ENCODE peak calls at places on chromosomes 7 and 10, in five cellular contexts. Y is tibial nerve; E is coronary artery; C is CD4-positive, CD25-positive, alpha-beta regulatory T cell; D is fibroblast of lung. H is an unnamed sample.

GRCh38 chr10:22483132-22483531 is 137.8 kb downstream of the SPAG6 start:
- DNase-seq in Y (no peak), E (no peak), C (peak), D (no peak), H (no peak)

GRCh38 chr7:32037650-32038198 is 32.5 kb downstream of the PDE1C start:
- DNase-seq in Y (no peak), E (no peak), C (no peak), D (no peak), H (no peak)

GRCh38 chr10:116120688-116121087 is 152.3 kb downstream of the GFRA1 start:
- DNase-seq in Y (no peak), E (no peak), C (no peak), D (no peak), H (no peak)

GRCh38 chr10:131947631-131948347 is 33.9 kb downstream of the BNIP3 start:
- DNase-seq in Y (no peak), E (no peak), C (no peak), D (peak), H (no peak)

GRCh38 chr7:46705416-46706255 is 784.6 kb upstream of the IGFBP3 start:
- DNase-seq in Y (no peak), E (no peak), C (no peak), D (peak), H (no peak)

GRCh38 chr7:50812847-50813475 is 30.3 kb upstream of the GRB10 start:
- DNase-seq in Y (peak), E (no peak), C (no peak), D (peak), H (no peak)

GRCh38 chr10:33265621-33266020 is 68.8 kb downstream of the NRP1 start:
- DNase-seq in Y (no peak), E (no peak), C (peak), D (no peak), H (no peak)

GRCh38 chr7:157925383-157925875 is 588.6 kb downstream of the DNAJB6 start:
- DNase-seq in Y (no peak), E (peak), C (no peak), D (no peak), H (no peak)

GRCh38 chr10:28939352-28940157 is 262.2 kb downstream of the BAMBI start:
- DNase-seq in Y (peak), E (peak), C (no peak), D (peak), H (no peak)

GRCh38 chr10:13087986-13088618 is 11.9 kb upstream of the OPTN start:
- DNase-seq in Y (no peak), E (no peak), C (no peak), D (peak), H (no peak)

GRCh38 chr7:100162874-100163533 is 4.5 kb upstream of the TRAPPC14 start:
- DNase-seq in Y (no peak), E (no peak), C (peak), D (no peak), H (no peak)

GRCh38 chr7:24141876-24142509 is 142.0 kb upstream of the NPY start:
- DNase-seq in Y (no peak), E (no peak), C (no peak), D (no peak), H (no peak)

GRCh38 chr7:123715198-123715597 is 33.6 kb downstream of the WASL start:
- DNase-seq in Y (no peak), E (no peak), C (no peak), D (peak), H (no peak)

GRCh38 chr7:137036768-137037167 is 168.3 kb downstream of the CHRM2 start:
- DNase-seq in Y (no peak), E (no peak), C (no peak), D (peak), H (no peak)

GRCh38 chr7:110975476-110975875 is 115.5 kb upstream of the LRRN3 start:
- DNase-seq in Y (no peak), E (no peak), C (no peak), D (peak), H (no peak)

GRCh38 chr7:139830779-139831498 is 1.9 kb downstream of the TBXAS1 start:
- DNase-seq in Y (no peak), E (no peak), C (no peak), D (no peak), H (peak)
- H3K4me3 ChIP-seq in Y (no peak), E (peak), C (peak), D (no peak), H (peak)

DNA sequence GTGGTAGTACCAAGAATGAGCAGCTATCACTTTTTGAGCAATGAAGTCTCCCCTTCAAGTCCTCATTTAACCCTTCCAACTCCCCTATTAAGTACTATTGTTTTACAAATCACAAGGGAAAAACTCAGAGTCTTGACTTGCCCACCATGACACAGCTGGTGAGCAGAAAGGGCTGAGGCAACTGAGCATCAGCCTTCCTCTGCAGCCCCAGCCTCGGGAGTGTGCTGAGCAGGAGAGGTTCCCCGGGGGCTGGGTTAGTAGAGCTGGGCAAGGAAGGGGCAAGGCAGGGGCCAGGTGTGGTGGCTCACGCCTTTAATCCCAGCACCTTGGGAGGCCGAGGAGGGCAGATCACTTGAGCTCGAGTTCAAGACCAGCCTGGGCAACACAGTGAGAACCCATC is 3.2 kb downstream of the FRAT2 start:
- DNase-seq in Y (no peak), E (no peak), C (no peak), D (no peak), H (no peak)
- H3K4me3 ChIP-seq in Y (no peak), E (no peak), C (peak), D (no peak), H (no peak)

GRCh38 chr10:110865184-110865803 is 6.4 kb upstream of the PDCD4 start:
- DNase-seq in Y (no peak), E (no peak), C (no peak), D (peak), H (no peak)

GRCh38 chr10:110868981-110869380 is 2.7 kb upstream of the PDCD4 start:
- DNase-seq in Y (no peak), E (no peak), C (peak), D (no peak), H (peak)

GRCh38 chr10:110870823-110871235 is 899 bp upstream of the PDCD4 start:
- DNase-seq in Y (no peak), E (no peak), C (no peak), D (no peak), H (no peak)

GRCh38 chr10:110865804-110866482 is 5.8 kb upstream of the PDCD4 start:
- DNase-seq in Y (no peak), E (no peak), C (peak), D (no peak), H (no peak)

DNA sequence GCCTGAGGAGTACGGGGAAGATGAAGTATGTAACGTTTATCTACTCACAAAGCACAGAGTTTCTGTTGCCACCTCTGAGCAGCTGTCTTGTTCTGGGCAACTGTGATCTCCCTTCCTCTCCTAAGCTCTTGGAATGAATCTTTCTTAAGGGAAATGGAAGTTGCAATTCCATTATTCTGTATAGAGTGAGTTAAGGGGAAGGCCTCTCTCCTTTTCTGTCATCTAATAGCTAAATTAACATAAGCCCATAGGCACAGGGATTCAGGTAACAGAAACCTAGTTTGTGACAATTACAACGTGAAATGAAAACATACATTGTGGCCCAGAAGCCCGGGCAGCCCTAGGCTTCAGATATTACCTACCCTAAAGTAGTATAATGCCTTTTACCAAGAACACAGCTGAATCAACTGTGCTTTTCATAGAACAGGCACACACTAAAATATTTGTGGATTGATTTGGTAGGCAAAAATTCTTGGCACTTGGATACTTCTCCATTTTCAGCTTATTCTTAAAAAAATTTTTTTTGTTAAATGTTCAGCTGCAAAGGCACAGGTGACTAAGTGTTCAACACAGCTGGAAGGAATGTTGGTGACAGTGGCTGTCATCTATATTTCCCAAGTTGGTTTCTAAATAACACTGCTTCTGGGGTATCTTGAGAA is 3.8 kb upstream of the PDCD4 start:
- DNase-seq in Y (no peak), E (no peak), C (no peak), D (no peak), H (no peak)
- H3K4me3 ChIP-seq in Y (no peak), E (no peak), C (peak), D (no peak), H (peak)

GRCh38 chr7:150799156-150799555 is 1.0 kb downstream of the TMEM176B start:
- DNase-seq in Y (no peak), E (no peak), C (no peak), D (no peak), H (no peak)
- H3K4me3 ChIP-seq in Y (peak), E (peak), C (no peak), D (no peak), H (no peak)

DNA sequence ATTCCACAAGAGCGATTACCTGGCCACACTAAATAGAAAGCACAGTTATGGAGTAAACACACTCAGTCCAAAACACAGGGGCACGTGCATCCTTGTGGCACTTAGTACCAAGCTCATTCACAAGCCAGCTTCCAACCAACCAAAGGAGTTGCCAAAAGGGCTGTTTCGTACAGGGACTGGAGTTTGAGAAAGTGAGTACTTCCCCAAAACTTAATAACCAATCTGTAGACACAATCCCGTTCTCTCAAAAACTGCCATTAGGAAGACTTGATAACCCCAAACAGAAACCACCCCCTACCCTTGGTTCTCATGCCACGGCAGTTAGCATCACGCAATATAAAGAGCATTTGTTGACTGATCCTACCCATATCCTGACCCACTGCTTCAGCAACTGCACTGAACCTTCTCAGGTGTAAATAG is 166.2 kb upstream of the ASAH2 start:
- DNase-seq in Y (no peak), E (no peak), C (peak), D (no peak), H (no peak)
- H3K4me3 ChIP-seq in Y (peak), E (peak), C (peak), D (peak), H (peak)

DNA sequence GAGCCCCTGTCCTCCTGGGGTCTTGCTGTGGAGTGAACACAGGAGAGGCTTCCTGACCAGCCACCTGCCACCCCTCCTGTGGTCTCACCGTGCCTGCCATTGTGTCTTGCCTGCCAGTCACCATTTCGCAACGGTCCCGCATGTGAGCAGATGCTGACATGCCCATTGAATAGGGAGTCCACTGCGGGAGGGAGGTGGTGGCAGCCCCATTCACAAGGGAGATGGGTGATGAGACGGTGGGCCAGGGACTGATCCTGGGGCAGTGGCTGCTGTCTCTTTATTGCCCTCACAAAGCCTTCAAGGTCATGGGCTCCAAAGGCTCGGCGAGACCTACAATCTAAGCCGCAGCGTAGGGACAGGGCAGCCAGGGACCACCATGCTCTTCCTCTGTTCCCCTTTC is 76.0 kb upstream of the NPTX2 start:
- DNase-seq in Y (no peak), E (no peak), C (no peak), D (no peak), H (no peak)
- H3K4me3 ChIP-seq in Y (no peak), E (no peak), C (no peak), D (no peak), H (no peak)

DNA sequence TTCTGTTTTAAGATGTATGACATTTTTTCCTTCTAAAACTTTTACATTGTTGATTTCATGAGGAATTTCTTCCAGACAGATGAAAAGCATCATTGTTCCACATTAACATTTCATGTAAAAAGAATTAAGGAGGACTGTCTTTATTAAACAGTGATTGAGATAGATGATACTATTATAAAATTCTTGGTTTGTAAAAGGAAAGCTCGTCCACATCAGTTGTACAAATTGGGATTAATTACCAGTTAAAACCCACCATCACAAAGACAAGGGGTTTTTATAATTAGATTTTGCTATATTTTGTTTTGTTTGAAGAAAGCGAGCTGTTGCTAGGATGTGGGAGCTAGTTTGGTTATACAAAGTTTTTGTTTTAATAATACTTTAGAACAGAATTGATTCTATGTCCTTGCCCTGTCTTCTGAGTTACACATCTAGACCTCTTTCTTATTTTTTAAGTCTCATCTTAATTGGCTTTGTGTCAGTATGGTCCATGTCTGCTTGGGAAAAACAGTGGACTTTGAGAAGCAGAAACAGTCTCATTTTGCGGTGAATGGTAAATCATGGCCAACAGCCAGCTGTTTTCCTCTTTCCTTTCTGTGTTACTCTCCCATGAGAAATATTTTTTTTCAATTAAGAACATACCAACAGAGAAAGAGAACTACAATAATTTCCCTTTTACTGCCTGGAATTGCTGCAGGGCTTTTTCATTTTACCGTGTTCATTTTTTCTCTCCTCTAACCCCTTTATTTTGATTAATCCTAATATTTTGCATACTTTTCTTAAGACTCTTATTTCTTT is 3.2 kb downstream of the TES start:
- DNase-seq in Y (no peak), E (no peak), C (no peak), D (peak), H (no peak)
- H3K4me3 ChIP-seq in Y (no peak), E (no peak), C (peak), D (peak), H (no peak)

GRCh38 chr10:3887404-3887803 is 102.4 kb upstream of the KLF6 start:
- DNase-seq in Y (no peak), E (no peak), C (no peak), D (no peak), H (no peak)
- H3K4me3 ChIP-seq in Y (no peak), E (peak), C (peak), D (no peak), H (no peak)

DNA sequence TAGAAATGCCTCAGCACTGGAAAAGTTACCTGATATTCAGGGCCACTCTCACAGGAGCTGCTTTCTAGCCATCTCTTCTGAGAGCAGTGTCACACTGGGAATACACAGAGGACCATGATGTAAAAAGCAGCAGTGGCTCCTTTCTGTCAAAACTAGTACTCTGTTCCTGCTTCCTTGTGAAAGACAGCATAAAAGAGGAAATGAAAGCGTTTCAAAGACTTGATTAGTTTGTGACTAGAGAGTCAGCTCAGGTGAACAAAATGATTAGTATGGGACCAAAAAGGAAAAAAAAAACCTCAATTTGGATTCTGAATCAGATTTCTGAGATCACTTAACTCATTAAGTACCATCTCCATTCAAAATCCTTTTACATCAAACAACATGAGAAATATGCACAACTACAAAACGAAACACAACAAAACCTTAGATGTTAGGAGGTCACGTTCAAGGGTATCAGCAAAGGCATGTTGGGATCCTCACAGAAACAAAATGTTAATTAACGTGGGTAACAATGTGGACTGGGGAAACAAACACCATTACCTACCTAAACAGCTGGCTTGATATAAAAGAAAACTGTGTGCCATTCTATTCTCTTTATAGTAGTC is 103.7 kb downstream of the MACC1 start:
- DNase-seq in Y (no peak), E (no peak), C (no peak), D (no peak), H (peak)
- H3K4me3 ChIP-seq in Y (no peak), E (no peak), C (no peak), D (no peak), H (no peak)

GRCh38 chr7:35714862-35715261 is 19.9 kb upstream of the HERPUD2 start:
- DNase-seq in Y (no peak), E (no peak), C (no peak), D (no peak), H (no peak)

GRCh38 chr7:35716038-35716803 is 21.3 kb upstream of the HERPUD2 start:
- DNase-seq in Y (no peak), E (peak), C (no peak), D (peak), H (no peak)

GRCh38 chr7:35712563-35713226 is 17.8 kb upstream of the HERPUD2 start:
- DNase-seq in Y (no peak), E (no peak), C (no peak), D (no peak), H (no peak)

GRCh38 chr7:35717013-35717412 is 22.1 kb upstream of the HERPUD2 start:
- DNase-seq in Y (no peak), E (no peak), C (no peak), D (no peak), H (no peak)

GRCh38 chr7:35714407-35714806 is 19.5 kb upstream of the HERPUD2 start:
- DNase-seq in Y (no peak), E (no peak), C (no peak), D (no peak), H (no peak)
- H3K4me3 ChIP-seq in Y (no peak), E (no peak), C (no peak), D (no peak), H (no peak)